ENCODE peak calls at places on chromosome 9, in four cellular contexts. X, P, J and Z are unnamed samples.

GRCh38 chr9:105191508-105192118 is 52.8 kb upstream of the SLC44A1 start:
- DNase-seq in X (peak), P (no peak), J (peak), Z (no peak)

GRCh38 chr9:125544988-125545651 is 161.9 kb downstream of the MAPKAP1 start:
- DNase-seq in X (no peak), P (no peak), J (no peak), Z (no peak)

GRCh38 chr9:74800226-74800625 is 87.5 kb downstream of the TRPM6 start:
- DNase-seq in X (no peak), P (no peak), J (no peak), Z (no peak)

GRCh38 chr9:100213730-100214477 is 114.9 kb downstream of the INVS start:
- DNase-seq in X (no peak), P (no peak), J (no peak), Z (no peak)

GRCh38 chr9:136283291-136284235 is 20.3 kb downstream of the CCDC187 start:
- DNase-seq in X (peak), P (peak), J (peak), Z (peak)

GRCh38 chr9:123234853-123235252 is 33.5 kb downstream of the STRBP start:
- DNase-seq in X (peak), P (no peak), J (no peak), Z (no peak)

GRCh38 chr9:100204796-100205195 is 105.8 kb downstream of the INVS start:
- DNase-seq in X (no peak), P (no peak), J (no peak), Z (no peak)

GRCh38 chr9:70406446-70406862 is 8.0 kb downstream of the KLF9 start:
- DNase-seq in X (no peak), P (no peak), J (no peak), Z (no peak)

GRCh38 chr9:84823426-84824271 is 154.1 kb downstream of the NTRK2 start:
- DNase-seq in X (peak), P (no peak), J (no peak), Z (no peak)

GRCh38 chr9:17571825-17572224 is 7.0 kb upstream of the SH3GL2 start:
- DNase-seq in X (no peak), P (no peak), J (no peak), Z (no peak)

GRCh38 chr9:138118601-138119071 is 241.1 kb downstream of the CACNA1B start:
- DNase-seq in X (no peak), P (no peak), J (no peak), Z (no peak)

GRCh38 chr9:95669253-95669652 is 152.5 kb upstream of the PTCH1 start:
- DNase-seq in X (no peak), P (no peak), J (no peak), Z (no peak)

GRCh38 chr9:16414451-16414850 is 456.0 kb downstream of the BNC2 start:
- DNase-seq in X (no peak), P (no peak), J (no peak), Z (no peak)

GRCh38 chr9:91312717-91313325 is 48.9 kb downstream of the AUH start:
- DNase-seq in X (no peak), P (no peak), J (no peak), Z (no peak)

GRCh38 chr9:472676-473075 is 258.0 kb downstream of the DOCK8 start:
- DNase-seq in X (no peak), P (no peak), J (no peak), Z (no peak)

GRCh38 chr9:3845549-3845948 is 319.7 kb upstream of the RFX3 start:
- DNase-seq in X (no peak), P (no peak), J (no peak), Z (no peak)

DNA sequence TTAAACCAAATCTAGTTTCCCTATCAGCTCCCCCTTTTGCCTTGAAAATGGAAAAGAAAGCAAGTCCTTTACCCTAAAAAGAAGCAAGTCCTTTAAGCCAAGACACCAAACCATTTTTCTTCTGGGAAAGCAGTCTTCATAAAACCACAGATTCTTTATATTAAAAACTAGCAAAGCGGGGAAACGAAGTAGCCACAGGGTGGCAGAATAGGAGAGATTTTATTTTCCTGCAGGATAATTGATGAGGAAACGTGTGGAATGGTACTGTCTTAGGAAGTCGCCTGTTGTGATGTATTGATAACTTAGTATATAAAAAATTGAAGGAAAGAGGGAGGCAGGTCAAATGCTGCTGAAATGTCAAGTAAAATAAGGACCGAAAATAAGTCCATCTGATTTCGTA is 41.1 kb downstream of the ZNF883 start:
- DNase-seq in X (no peak), P (no peak), J (no peak), Z (peak)
- TF ChIP-seq FOXK2 in X (no peak), P (no peak), J (no peak), Z (no peak)

GRCh38 chr9:117958726-117959125 is 254.5 kb downstream of the TLR4 start:
- DNase-seq in X (no peak), P (no peak), J (no peak), Z (no peak)
- TF ChIP-seq BHLHE40 in X (no peak), P (no peak), J (no peak), Z (no peak)

DNA sequence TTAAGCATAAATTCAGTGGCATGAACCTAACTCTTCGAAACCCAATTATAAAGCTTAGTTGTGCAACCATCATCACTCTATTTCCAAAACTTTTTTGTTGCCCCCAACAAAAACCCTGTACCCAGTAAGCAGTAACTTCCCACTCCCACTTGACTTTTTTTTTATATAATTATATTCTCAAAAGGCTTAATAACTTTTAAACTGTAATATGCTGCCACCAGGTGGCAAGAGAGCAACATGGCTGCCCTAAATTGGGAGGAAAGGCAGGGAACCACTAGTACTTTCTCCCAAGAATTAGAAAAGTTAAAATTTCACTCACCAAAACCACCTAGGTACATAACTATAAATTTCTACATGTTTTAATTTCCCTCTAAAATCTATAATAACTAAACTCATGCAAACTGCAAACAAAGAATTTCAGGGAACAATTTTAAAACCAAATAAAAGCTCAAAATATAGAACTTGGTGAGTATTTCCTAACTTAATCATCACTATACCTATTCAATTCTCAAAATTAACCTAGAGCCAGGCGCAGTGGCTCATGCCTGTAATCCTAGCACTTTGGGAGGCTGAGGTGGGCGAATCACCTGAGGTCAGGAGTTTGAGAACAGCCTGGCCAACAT is 50.2 kb upstream of the RNF38 start:
- DNase-seq in X (no peak), P (peak), J (peak), Z (peak)
- TF ChIP-seq FOXK2 in X (no peak), P (no peak), J (no peak), Z (no peak)

GRCh38 chr9:107906074-107906473 is 416.5 kb upstream of the KLF4 start:
- DNase-seq in X (no peak), P (no peak), J (no peak), Z (no peak)
- TF ChIP-seq BHLHE40 in X (no peak), P (no peak), J (no peak), Z (no peak)

GRCh38 chr9:129899620-129900019 is 64.4 kb downstream of the USP20 start:
- DNase-seq in X (no peak), P (no peak), J (no peak), Z (no peak)

GRCh38 chr9:129898205-129898604 is 62.9 kb downstream of the USP20 start:
- DNase-seq in X (no peak), P (peak), J (no peak), Z (no peak)

GRCh38 chr9:129894106-129894823 is 59.0 kb downstream of the USP20 start:
- DNase-seq in X (peak), P (no peak), J (no peak), Z (no peak)

GRCh38 chr9:129897263-129897662 is 62.0 kb downstream of the USP20 start:
- DNase-seq in X (no peak), P (no peak), J (no peak), Z (no peak)

DNA sequence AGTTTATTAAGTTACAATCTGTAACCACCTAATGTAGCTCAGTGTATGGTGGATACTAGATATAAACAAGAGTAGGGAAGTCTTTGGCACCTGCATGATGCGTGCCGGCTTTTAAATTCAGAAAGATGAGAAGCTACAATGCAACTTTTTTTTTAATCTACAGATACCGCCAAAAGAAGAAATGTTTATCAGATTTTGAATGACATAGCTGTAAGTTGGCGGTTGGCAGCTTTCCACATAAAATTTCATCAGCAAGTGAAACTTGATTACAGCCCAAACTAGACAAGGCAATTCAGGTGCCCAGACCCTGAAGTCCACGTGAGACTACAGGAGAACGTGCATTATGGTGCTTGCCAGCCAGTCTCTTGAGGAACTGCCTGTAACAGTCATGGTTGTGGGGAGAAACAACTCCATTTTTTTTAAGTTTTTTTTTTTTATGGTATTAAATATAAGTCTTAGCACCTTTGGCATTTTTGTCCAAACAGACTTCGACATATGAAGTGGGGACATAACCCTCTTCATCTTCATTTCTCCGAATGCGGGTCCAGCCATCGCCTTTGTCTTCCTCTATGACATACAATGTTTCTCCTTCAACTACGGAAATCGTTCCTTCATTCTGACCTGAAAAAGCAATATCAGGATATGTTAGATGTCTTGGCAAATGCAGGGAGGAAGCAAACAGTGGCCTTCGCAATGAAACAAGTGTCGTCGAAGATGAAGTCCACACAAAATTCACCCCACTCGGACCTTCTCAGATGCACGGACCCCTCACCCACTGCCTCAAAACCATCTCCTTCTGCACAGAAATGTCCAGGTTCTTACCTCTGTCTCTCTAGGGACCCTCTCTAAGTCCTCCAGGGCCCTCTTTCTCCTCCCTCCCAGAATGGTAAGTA is 60.4 kb downstream of the USP20 start:
- DNase-seq in X (no peak), P (no peak), J (no peak), Z (no peak)
- TF ChIP-seq FOXK2 in X (no peak), P (no peak), J (no peak), Z (no peak)

GRCh38 chr9:4850611-4851010 is 57.9 kb downstream of the RCL1 start:
- DNase-seq in X (no peak), P (no peak), J (no peak), Z (no peak)
- TF ChIP-seq BHLHE40 in X (no peak), P (no peak), J (no peak), Z (no peak)

GRCh38 chr9:130897105-130897751 is 616 bp upstream of the QRFP start:
- DNase-seq in X (no peak), P (peak), J (no peak), Z (no peak)

GRCh38 chr9:130897848-130898551 is 1.4 kb upstream of the QRFP start:
- DNase-seq in X (no peak), P (peak), J (no peak), Z (no peak)

GRCh38 chr9:130899051-130899748 is 2.6 kb upstream of the QRFP start:
- DNase-seq in X (no peak), P (peak), J (no peak), Z (no peak)

GRCh38 chr9:130896233-130897012 is at the start of gene QRFP:
- DNase-seq in X (no peak), P (peak), J (no peak), Z (no peak)

GRCh38 chr9:130898552-130898852 is 1.9 kb upstream of the QRFP start:
- DNase-seq in X (no peak), P (no peak), J (no peak), Z (no peak)
- TF ChIP-seq FOXK2 in X (no peak), P (no peak), J (no peak), Z (no peak)

DNA sequence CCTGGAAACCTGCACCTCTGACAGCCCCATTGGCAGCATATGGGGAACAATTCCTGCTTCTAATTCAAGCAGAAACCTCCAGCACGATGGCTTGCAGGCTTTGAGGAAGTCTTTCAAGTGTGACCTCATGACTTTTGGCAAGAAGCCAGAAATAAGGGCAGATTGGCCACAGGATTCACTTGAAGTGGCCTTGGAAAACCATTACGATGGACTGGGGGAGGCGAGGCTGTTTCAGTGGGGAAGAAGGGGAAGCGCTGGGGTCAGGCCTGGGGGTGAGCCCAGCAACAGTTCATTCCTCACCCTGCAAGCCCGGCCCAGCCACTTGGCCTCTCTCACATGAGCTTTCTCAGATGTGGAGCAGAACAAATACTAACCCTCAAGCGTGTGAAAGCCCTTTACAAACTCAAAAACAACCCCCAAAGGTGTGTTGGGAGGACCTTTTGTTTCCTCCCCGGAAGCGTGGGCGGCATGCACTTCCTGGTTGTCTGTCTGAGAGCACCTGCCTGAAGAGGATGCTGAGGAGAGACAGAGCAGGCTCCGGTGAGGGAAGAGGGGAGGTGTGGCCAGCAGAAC is 26.9 kb upstream of the EEIG1 start:
- DNase-seq in X (peak), P (peak), J (peak), Z (no peak)
- TF ChIP-seq BHLHE40 in X (peak), P (peak), J (no peak), Z (no peak)

GRCh38 chr9:34373749-34374148 is 2.9 kb downstream of the MYORG start:
- DNase-seq in X (no peak), P (no peak), J (no peak), Z (no peak)

GRCh38 chr9:34371886-34372597 is 4.7 kb downstream of the MYORG start:
- DNase-seq in X (no peak), P (no peak), J (no peak), Z (no peak)

GRCh38 chr9:34372598-34373011 is 4.1 kb downstream of the MYORG start:
- DNase-seq in X (no peak), P (no peak), J (no peak), Z (no peak)

GRCh38 chr9:34370335-34370969 is 6.2 kb downstream of the MYORG start:
- DNase-seq in X (no peak), P (no peak), J (no peak), Z (no peak)

DNA sequence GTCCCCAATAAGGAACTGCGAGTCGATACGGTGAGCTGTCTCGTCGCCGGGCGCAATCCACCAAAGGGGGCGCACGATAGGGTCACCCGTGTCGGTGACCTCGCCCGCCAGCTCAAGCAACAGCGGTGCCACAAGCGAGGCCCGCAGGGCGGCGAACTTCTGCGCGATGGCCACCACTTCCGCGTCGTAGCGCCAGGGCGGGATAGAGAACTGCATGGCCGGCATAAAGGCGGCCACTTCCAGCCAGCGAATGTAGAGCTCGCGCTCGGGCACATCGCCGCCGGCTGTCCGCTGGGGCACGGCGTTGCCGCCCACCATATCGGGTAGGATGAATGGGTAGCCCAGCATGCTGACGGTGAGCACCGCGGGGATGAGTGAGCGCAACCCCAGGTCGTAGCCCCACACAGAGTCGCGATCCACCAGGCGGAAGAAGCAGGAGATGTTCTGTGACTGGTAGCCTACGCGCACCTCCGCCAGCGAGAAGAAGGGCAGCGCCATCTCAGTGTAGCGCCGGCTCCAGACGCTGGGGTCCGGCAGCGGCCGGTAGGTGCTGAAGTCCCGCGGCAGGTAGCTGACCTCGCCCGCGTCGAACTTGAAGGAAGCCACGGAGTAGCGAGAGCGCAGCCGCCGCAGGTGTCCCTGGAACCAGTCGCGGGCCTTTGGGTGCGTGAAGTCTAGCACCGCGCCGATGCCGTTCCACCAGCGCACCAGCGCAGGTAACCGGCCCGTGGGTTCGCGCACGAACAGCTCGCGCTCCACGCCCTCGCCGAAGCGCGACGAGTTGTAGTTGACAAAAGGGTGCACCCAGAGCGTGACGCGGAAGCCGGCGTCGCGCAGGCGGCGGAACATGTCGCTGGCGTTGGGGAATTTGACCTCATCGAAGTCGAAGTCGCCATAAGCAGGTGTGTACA is 5.5 kb downstream of the MYORG start:
- DNase-seq in X (no peak), P (no peak), J (no peak), Z (no peak)
- TF ChIP-seq FOXK2 in X (no peak), P (no peak), J (no peak), Z (no peak)

GRCh38 chr9:37986001-37986400 is 82.1 kb upstream of the SLC25A51 start:
- DNase-seq in X (no peak), P (no peak), J (no peak), Z (no peak)

GRCh38 chr9:37984672-37985611 is 81.0 kb upstream of the SLC25A51 start:
- DNase-seq in X (no peak), P (peak), J (no peak), Z (peak)

GRCh38 chr9:37986771-37987258 is 82.2 kb downstream of the SHB start:
- DNase-seq in X (no peak), P (no peak), J (no peak), Z (no peak)

GRCh38 chr9:37983381-37984067 is 79.6 kb upstream of the SLC25A51 start:
- DNase-seq in X (no peak), P (no peak), J (no peak), Z (no peak)

DNA sequence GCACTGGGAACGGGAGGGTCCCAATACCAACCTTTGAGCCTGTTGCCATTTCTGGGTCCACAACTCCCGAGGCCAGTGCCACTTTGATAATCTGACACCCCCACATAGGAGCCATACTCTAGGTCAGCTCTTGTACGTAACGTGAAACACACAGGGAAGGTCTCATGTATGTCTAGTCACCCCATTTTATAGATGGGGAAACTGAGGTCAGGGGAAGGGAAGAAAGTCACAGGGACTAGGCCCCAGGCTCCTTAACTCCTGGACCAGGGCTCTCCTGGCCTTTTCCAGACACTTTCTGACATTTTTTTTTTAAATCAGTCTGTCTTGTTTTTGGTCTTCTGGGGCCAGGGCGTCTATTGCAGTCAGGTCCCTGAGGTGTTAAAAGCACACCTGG is 80.3 kb upstream of the SLC25A51 start:
- DNase-seq in X (no peak), P (no peak), J (no peak), Z (no peak)
- TF ChIP-seq BHLHE40 in X (no peak), P (no peak), J (no peak), Z (no peak)